ENCODE peak calls at places on chromosomes 16 and 17, in six cellular contexts. N is activated CD4-positive, alpha-beta T cell treated with anti-CD3 and anti-CD28 coated beads, Interleukin-2, amount 50 U/mL, for 4 hours; U is HFFc6; X is NCI-H1694; Z is hippocampal formation; Q is posterior cingulate gyrus. D is an unnamed sample.

GRCh38 chr17:40547079-40547784 is 18.0 kb downstream of the CCR7 start:
- DNase-seq in Z (no peak), X (peak; percentile 97), N (peak; percentile 53), Q (no peak), U (no peak), D (no peak)

GRCh38 chr17:45127209-45127582 is 5.1 kb downstream of the PLCD3 start:
- DNase-seq in Z (no peak), U (no peak), X (no peak), Q (no peak), N (no peak), D (no peak)

GRCh38 chr17:40068129-40068581 is 5.4 kb downstream of the THRA start:
- DNase-seq in Z (no peak), N (no peak), Q (no peak), U (no peak), X (no peak), D (no peak)

GRCh38 chr16:16021988-16022682 is 72.7 kb downstream of the ABCC1 start:
- DNase-seq in U (peak; percentile 96), Z (peak; percentile 30), X (peak; percentile 11), N (no peak), Q (peak; percentile 68), D (peak; percentile 29)

GRCh38 chr17:68054296-68054900 is 18.9 kb downstream of the KPNA2 start:
- DNase-seq in Q (peak; percentile 39), U (peak; percentile 41), X (no peak), N (no peak), Z (no peak), D (peak; percentile 67)

GRCh38 chr16:12548270-12548983 is 255.3 kb downstream of the CPPED1 start:
- DNase-seq in Q (no peak), U (no peak), N (no peak), Z (no peak), X (no peak), D (no peak)

GRCh38 chr17:30363715-30364202 is 15.0 kb upstream of the CPD start:
- DNase-seq in U (peak; percentile 81), Z (no peak), X (no peak), Q (no peak), N (peak; percentile 84), D (no peak)

GRCh38 chr17:39739020-39739884 is 1.5 kb downstream of the GRB7 start:
- DNase-seq in N (no peak), U (peak; percentile 27), X (no peak), Z (no peak), Q (no peak), D (no peak)

GRCh38 chr17:73493212-73493814 is 150.9 kb downstream of the SDK2 start:
- DNase-seq in Q (no peak), Z (no peak), U (no peak), N (no peak), X (no peak), D (no peak)

GRCh38 chr17:75494326-75494877 is 20.9 kb downstream of the CASKIN2 start:
- DNase-seq in N (no peak), Q (no peak), X (no peak), Z (no peak), U (no peak), D (no peak)

GRCh38 chr16:57479043-57479421 is 7.3 kb downstream of the DOK4 start:
- DNase-seq in Z (no peak), U (no peak), Q (no peak), X (no peak), N (no peak), D (peak; percentile 34)

GRCh38 chr17:37643829-37644228 is 583 bp upstream of the DDX52 start:
- DNase-seq in X (no peak), N (no peak), U (no peak), Q (no peak), Z (no peak), D (no peak)

GRCh38 chr16:48963306-48963705 is 318.3 kb downstream of the CBLN1 start:
- DNase-seq in Z (no peak), Q (no peak), U (peak; percentile 2), N (no peak), X (no peak), D (no peak)

GRCh38 chr17:57523926-57524634 is 221.0 kb downstream of the CCDC182 start:
- DNase-seq in U (peak; percentile 76), N (no peak), X (peak; percentile 64), Z (no peak), Q (no peak), D (no peak)

GRCh38 chr17:57422574-57423164 is 166.3 kb downstream of the MSI2 start:
- DNase-seq in Z (no peak), Q (no peak), U (peak; percentile 86), X (no peak), N (no peak), D (no peak)

GRCh38 chr17:13931111-13931526 is 138.2 kb upstream of the COX10 start:
- DNase-seq in X (no peak), N (no peak), Q (no peak), U (no peak), Z (peak; percentile 18), D (peak; percentile 7)

GRCh38 chr17:34613064-34614019 is 34.0 kb downstream of the TMEM132E start:
- DNase-seq in Z (no peak), U (no peak), Q (peak; percentile 40), X (peak; percentile 91), N (no peak), D (no peak)

GRCh38 chr16:85858984-85859817 is 39.8 kb upstream of the IRF8 start:
- DNase-seq in Z (no peak), Q (no peak), X (no peak), U (no peak), N (no peak), D (no peak)

GRCh38 chr17:39672522-39673334 is 4.5 kb downstream of the PNMT start:
- DNase-seq in Q (no peak), N (no peak), X (no peak), Z (no peak), U (no peak), D (no peak)

GRCh38 chr17:57968456-57968855 is 13.2 kb upstream of the CUEDC1 start:
- DNase-seq in U (no peak), Q (no peak), Z (no peak), N (no peak), X (no peak), D (no peak)

GRCh38 chr16:13234999-13235398 is 333.6 kb downstream of the SHISA9 start:
- DNase-seq in Q (no peak), U (no peak), X (no peak), Z (no peak), N (no peak), D (no peak)

GRCh38 chr17:63116967-63117366 is 150.9 kb downstream of the TANC2 start:
- DNase-seq in X (no peak), U (peak; percentile 34), Q (peak; percentile 41), N (no peak), Z (peak; percentile 65), D (no peak)

GRCh38 chr17:20223808-20224328 is 214.7 kb downstream of the SPECC1 start:
- DNase-seq in U (peak; percentile 29), Z (no peak), X (no peak), N (no peak), Q (no peak), D (no peak)

GRCh38 chr16:86252596-86252995 is 257.7 kb upstream of the FOXF1 start:
- DNase-seq in N (no peak), Q (no peak), X (no peak), U (peak; percentile 15), Z (no peak), D (no peak)

GRCh38 chr17:35761601-35762000 is 914 bp downstream of the C17orf50 start:
- DNase-seq in Z (no peak), N (no peak), X (no peak), U (no peak), Q (no peak), D (no peak)

GRCh38 chr16:74743668-74744299 is 30.8 kb downstream of the FA2H start:
- DNase-seq in U (peak; percentile 47), N (no peak), X (no peak), Z (no peak), Q (no peak), D (no peak)

GRCh38 chr16:74622005-74622404 is 15.1 kb upstream of the GLG1 start:
- DNase-seq in X (no peak), U (no peak), N (no peak), Q (no peak), Z (no peak), D (no peak)

GRCh38 chr17:81666342-81667191 is at the start of the genes CCDC137 and OXLD1:
- DNase-seq in N (peak; percentile 87), X (peak; percentile 82), Q (peak; percentile 95), Z (peak; percentile 92), U (peak; percentile 94), D (peak; percentile 73)

GRCh38 chr16:13110124-13110796 is 208.9 kb downstream of the SHISA9 start:
- DNase-seq in Q (no peak), Z (no peak), X (no peak), N (no peak), U (peak; percentile 22), D (no peak)

GRCh38 chr17:33436321-33436720 is 143.2 kb upstream of the ASIC2 start:
- DNase-seq in Z (no peak), X (no peak), N (no peak), U (no peak), Q (no peak), D (no peak)

GRCh38 chr16:46620265-46621005 is 744 bp downstream of the SHCBP1 start:
- DNase-seq in X (no peak), N (no peak), Z (no peak), Q (no peak), U (peak; percentile 13), D (no peak)

GRCh38 chr16:23148513-23149266 is 562 bp downstream of the USP31 start:
- DNase-seq in N (peak; percentile 46), Q (peak; percentile 44), Z (no peak), U (peak; percentile 20), X (no peak), D (no peak)

GRCh38 chr17:77704048-77704815 is 254.3 kb upstream of the TNRC6C start:
- DNase-seq in Q (no peak), Z (no peak), U (no peak), X (no peak), N (no peak), D (no peak)

GRCh38 chr16:51157698-51158097 is 6.6 kb upstream of the SALL1 start:
- DNase-seq in Q (no peak), N (no peak), U (no peak), X (no peak), Z (no peak), D (no peak)

GRCh38 chr16:79217375-79218011 is 383.0 kb downstream of the MAF start:
- DNase-seq in Q (no peak), U (no peak), N (no peak), Z (no peak), X (no peak), D (no peak)

GRCh38 chr17:72609501-72609900 is 483.0 kb downstream of the SLC39A11 start:
- DNase-seq in X (no peak), U (peak; percentile 69), Q (no peak), Z (no peak), N (no peak), D (no peak)

GRCh38 chr16:84461504-84462295 is 42.8 kb downstream of the MEAK7 start:
- DNase-seq in X (no peak), U (no peak), Z (no peak), N (no peak), Q (no peak), D (no peak)

GRCh38 chr16:31010539-31010938 is at the start of gene STX1B:
- DNase-seq in X (peak; percentile 38), Z (no peak), N (peak; percentile 52), Q (peak; percentile 78), U (no peak), D (peak; percentile 76)

GRCh38 chr17:60139438-60140285 is 10.1 kb upstream of the CA4 start:
- DNase-seq in Z (no peak), N (peak; percentile 45), X (no peak), U (peak; percentile 32), Q (no peak), D (peak; percentile 20)